ENCODE peak calls at places on chromosome 17, in seven cellular contexts. A, V, S, W, P, I and B are unnamed samples.

GRCh38 chr17:27315322-27315721 is 21.4 kb downstream of the WSB1 start:
- DNase-seq in A (peak; percentile 77), V (no peak), S (no peak), W (peak; percentile 77), P (peak; percentile 84), I (no peak), B (no peak)

GRCh38 chr17:50177983-50178834 is 12.4 kb downstream of the SGCA start:
- DNase-seq in A (no peak), V (peak; percentile 76), S (peak; percentile 70), W (peak; percentile 84), P (peak; percentile 74), I (no peak), B (peak; percentile 74)

GRCh38 chr17:14299261-14300093 is 1.4 kb upstream of the HS3ST3B1 start:
- DNase-seq in A (no peak), V (no peak), S (peak; percentile 61), W (no peak), P (peak; percentile 64), I (no peak), B (no peak)

GRCh38 chr17:82320140-82320840 is 2.9 kb upstream of the CD7 start:
- DNase-seq in A (no peak), V (no peak), S (no peak), W (no peak), P (no peak), I (no peak), B (no peak)

GRCh38 chr17:76879254-76879653 is 11.1 kb downstream of the MGAT5B start:
- DNase-seq in A (no peak), V (no peak), S (no peak), W (no peak), P (no peak), I (no peak), B (no peak)

GRCh38 chr17:35087731-35088646 is 24.5 kb upstream of the RFFL start:
- DNase-seq in A (no peak), V (peak; percentile 62), S (peak; percentile 68), W (peak; percentile 54), P (peak; percentile 70), I (no peak), B (peak; percentile 24)

GRCh38 chr17:77286641-77287431 is 146.1 kb downstream of the SEC14L1 start:
- DNase-seq in A (no peak), V (no peak), S (no peak), W (peak; percentile 95), P (no peak), I (no peak), B (no peak)

GRCh38 chr17:36124879-36125824 is 21.5 kb downstream of the CCL4 start:
- DNase-seq in A (no peak), V (no peak), S (no peak), W (no peak), P (no peak), I (no peak), B (no peak)

GRCh38 chr17:48052956-48053757 is 5.0 kb downstream of the NFE2L1 start:
- DNase-seq in A (no peak), V (no peak), S (no peak), W (peak; percentile 20), P (peak; percentile 76), I (no peak), B (no peak)

GRCh38 chr17:65278050-65278819 is 141.1 kb downstream of the RGS9 start:
- DNase-seq in A (peak; percentile 14), V (peak; percentile 46), S (peak; percentile 44), W (peak; percentile 44), P (peak; percentile 86), I (no peak), B (peak; percentile 33)

GRCh38 chr17:37276475-37276874 is 99.3 kb upstream of the C17orf78 start:
- DNase-seq in A (no peak), V (no peak), S (no peak), W (no peak), P (no peak), I (no peak), B (no peak)

GRCh38 chr17:79330229-79330628 is 255.6 kb downstream of the ENGASE start:
- DNase-seq in A (no peak), V (peak; percentile 42), S (no peak), W (no peak), P (no peak), I (no peak), B (no peak)

GRCh38 chr17:41975099-41976083 is 8.8 kb downstream of the CNP start:
- DNase-seq in A (no peak), V (no peak), S (no peak), W (no peak), P (no peak), I (no peak), B (no peak)